ENCODE peak calls at places on chromosomes 11 and 22, in nine cellular contexts. One of them, this sample, is unnamed.

GRCh38 chr11:5620606-5621521 is 3.9 kb upstream of the TRIM34 start:
- DNase-seq in upper lobe of right lung: no peak
- DNase-seq in coronary artery: no peak
- DNase-seq in astrocyte of the spinal cord: peak
- DNase-seq in NB4: no peak
- DNase-seq in mucosa of descending colon: peak
- DNase-seq in Peyer's patch: no peak
- DNase-seq in kidney epithelial cell: no peak
- DNase-seq in endothelial cell of umbilical vein: peak
- DNase-seq in this sample: peak

GRCh38 chr11:66035653-66036333 is 9.5 kb upstream of the CATSPER1 start:
- DNase-seq in astrocyte of the spinal cord: no peak
- DNase-seq in upper lobe of right lung: no peak
- DNase-seq in mucosa of descending colon: no peak
- DNase-seq in NB4: no peak
- DNase-seq in endothelial cell of umbilical vein: no peak
- DNase-seq in Peyer's patch: no peak
- DNase-seq in coronary artery: no peak
- DNase-seq in kidney epithelial cell: no peak
- DNase-seq in this sample: no peak

GRCh38 chr22:26310616-26311015 is 118.4 kb upstream of the ASPHD2 start:
- DNase-seq in mucosa of descending colon: no peak
- DNase-seq in NB4: no peak
- DNase-seq in upper lobe of right lung: no peak
- DNase-seq in kidney epithelial cell: no peak
- DNase-seq in Peyer's patch: no peak
- DNase-seq in endothelial cell of umbilical vein: no peak
- DNase-seq in coronary artery: no peak
- DNase-seq in astrocyte of the spinal cord: no peak
- DNase-seq in this sample: no peak

GRCh38 chr11:127640822-127641485 is 640.4 kb upstream of the KIRREL3 start:
- DNase-seq in upper lobe of right lung: no peak
- DNase-seq in mucosa of descending colon: no peak
- DNase-seq in NB4: no peak
- DNase-seq in endothelial cell of umbilical vein: peak
- DNase-seq in coronary artery: no peak
- DNase-seq in Peyer's patch: no peak
- DNase-seq in kidney epithelial cell: peak
- DNase-seq in astrocyte of the spinal cord: peak
- DNase-seq in this sample: peak

GRCh38 chr11:24587655-24588054 is 90.8 kb downstream of the LUZP2 start:
- DNase-seq in mucosa of descending colon: no peak
- DNase-seq in astrocyte of the spinal cord: peak
- DNase-seq in Peyer's patch: no peak
- DNase-seq in NB4: no peak
- DNase-seq in kidney epithelial cell: no peak
- DNase-seq in endothelial cell of umbilical vein: no peak
- DNase-seq in coronary artery: no peak
- DNase-seq in upper lobe of right lung: no peak
- DNase-seq in this sample: peak

GRCh38 chr11:914747-915493 is 4.3 kb upstream of the CHID1 start:
- DNase-seq in coronary artery: no peak
- DNase-seq in upper lobe of right lung: peak
- DNase-seq in astrocyte of the spinal cord: no peak
- DNase-seq in endothelial cell of umbilical vein: no peak
- DNase-seq in kidney epithelial cell: no peak
- DNase-seq in NB4: no peak
- DNase-seq in Peyer's patch: no peak
- DNase-seq in mucosa of descending colon: peak
- DNase-seq in this sample: no peak

GRCh38 chr11:123122852-123123251 is 60.9 kb upstream of the HSPA8 start:
- DNase-seq in upper lobe of right lung: no peak
- DNase-seq in kidney epithelial cell: no peak
- DNase-seq in coronary artery: no peak
- DNase-seq in Peyer's patch: no peak
- DNase-seq in NB4: no peak
- DNase-seq in astrocyte of the spinal cord: peak
- DNase-seq in mucosa of descending colon: peak
- DNase-seq in endothelial cell of umbilical vein: no peak
- DNase-seq in this sample: no peak

GRCh38 chr22:25745341-25746011 is 3.5 kb downstream of the MYO18B start:
- DNase-seq in coronary artery: no peak
- DNase-seq in NB4: no peak
- DNase-seq in mucosa of descending colon: no peak
- DNase-seq in astrocyte of the spinal cord: peak
- DNase-seq in Peyer's patch: no peak
- DNase-seq in endothelial cell of umbilical vein: no peak
- DNase-seq in upper lobe of right lung: no peak
- DNase-seq in kidney epithelial cell: no peak
- DNase-seq in this sample: peak

GRCh38 chr22:40220316-40221054 is 42.8 kb downstream of the TNRC6B start:
- DNase-seq in NB4: no peak
- DNase-seq in kidney epithelial cell: no peak
- DNase-seq in coronary artery: no peak
- DNase-seq in endothelial cell of umbilical vein: peak
- DNase-seq in Peyer's patch: no peak
- DNase-seq in upper lobe of right lung: no peak
- DNase-seq in mucosa of descending colon: no peak
- DNase-seq in astrocyte of the spinal cord: peak
- DNase-seq in this sample: peak

GRCh38 chr11:93155738-93156137 is 42.1 kb downstream of the SLC36A4 start:
- DNase-seq in endothelial cell of umbilical vein: no peak
- DNase-seq in upper lobe of right lung: no peak
- DNase-seq in kidney epithelial cell: no peak
- DNase-seq in astrocyte of the spinal cord: no peak
- DNase-seq in mucosa of descending colon: no peak
- DNase-seq in NB4: no peak
- DNase-seq in Peyer's patch: no peak
- DNase-seq in coronary artery: no peak
- DNase-seq in this sample: no peak

GRCh38 chr22:41522813-41523212 is 21.5 kb downstream of the POLR3H start:
- DNase-seq in coronary artery: no peak
- DNase-seq in upper lobe of right lung: no peak
- DNase-seq in mucosa of descending colon: no peak
- DNase-seq in kidney epithelial cell: no peak
- DNase-seq in astrocyte of the spinal cord: no peak
- DNase-seq in Peyer's patch: no peak
- DNase-seq in NB4: no peak
- DNase-seq in endothelial cell of umbilical vein: no peak
- DNase-seq in this sample: no peak

GRCh38 chr11:128283445-128283844 is 303.9 kb downstream of the ETS1 start:
- DNase-seq in kidney epithelial cell: no peak
- DNase-seq in astrocyte of the spinal cord: no peak
- DNase-seq in mucosa of descending colon: no peak
- DNase-seq in NB4: no peak
- DNase-seq in coronary artery: no peak
- DNase-seq in Peyer's patch: no peak
- DNase-seq in upper lobe of right lung: no peak
- DNase-seq in endothelial cell of umbilical vein: no peak
- DNase-seq in this sample: peak

GRCh38 chr11:34600339-34601084 is 20.4 kb upstream of the EHF start:
- DNase-seq in upper lobe of right lung: peak
- DNase-seq in endothelial cell of umbilical vein: no peak
- DNase-seq in Peyer's patch: peak
- DNase-seq in astrocyte of the spinal cord: no peak
- DNase-seq in coronary artery: no peak
- DNase-seq in kidney epithelial cell: no peak
- DNase-seq in mucosa of descending colon: peak
- DNase-seq in NB4: no peak
- DNase-seq in this sample: peak

GRCh38 chr11:68016904-68017817 is 7.0 kb downstream of the ALDH3B1 start:
- DNase-seq in endothelial cell of umbilical vein: no peak
- DNase-seq in Peyer's patch: no peak
- DNase-seq in astrocyte of the spinal cord: no peak
- DNase-seq in kidney epithelial cell: no peak
- DNase-seq in mucosa of descending colon: no peak
- DNase-seq in NB4: no peak
- DNase-seq in coronary artery: no peak
- DNase-seq in upper lobe of right lung: no peak
- DNase-seq in this sample: no peak

GRCh38 chr11:34866375-34866774 is 49.8 kb downstream of the APIP start:
- DNase-seq in NB4: peak
- DNase-seq in endothelial cell of umbilical vein: no peak
- DNase-seq in mucosa of descending colon: no peak
- DNase-seq in kidney epithelial cell: no peak
- DNase-seq in upper lobe of right lung: no peak
- DNase-seq in Peyer's patch: no peak
- DNase-seq in coronary artery: no peak
- DNase-seq in astrocyte of the spinal cord: no peak
- DNase-seq in this sample: peak

GRCh38 chr11:122592641-122593040 is 62.9 kb upstream of the UBASH3B start:
- DNase-seq in coronary artery: no peak
- DNase-seq in mucosa of descending colon: no peak
- DNase-seq in kidney epithelial cell: no peak
- DNase-seq in Peyer's patch: no peak
- DNase-seq in NB4: no peak
- DNase-seq in upper lobe of right lung: no peak
- DNase-seq in astrocyte of the spinal cord: no peak
- DNase-seq in endothelial cell of umbilical vein: no peak
- DNase-seq in this sample: no peak

DNA sequence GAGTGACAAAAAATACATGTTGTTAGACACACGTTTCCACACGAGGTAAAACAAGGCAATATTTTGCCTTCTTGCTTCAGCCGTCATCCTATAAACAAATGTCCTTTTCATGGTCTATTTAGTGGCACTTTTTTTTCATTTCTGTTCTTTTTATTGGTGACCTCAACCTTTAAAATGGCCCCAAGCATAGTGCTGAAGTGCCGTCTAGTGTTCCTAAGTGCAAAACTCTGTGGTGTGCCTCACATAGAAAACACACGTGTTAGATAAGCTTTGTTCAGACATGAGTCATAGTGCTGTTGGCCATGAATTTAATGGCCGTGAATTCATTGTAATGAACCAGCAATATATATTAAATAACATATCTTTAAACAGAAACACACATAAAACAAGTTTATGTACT is 15.6 kb downstream of the OVCH2 start:
- DNase-seq in upper lobe of right lung: no peak
- DNase-seq in astrocyte of the spinal cord: peak
- DNase-seq in kidney epithelial cell: no peak
- DNase-seq in NB4: no peak
- DNase-seq in Peyer's patch: no peak
- DNase-seq in mucosa of descending colon: no peak
- DNase-seq in endothelial cell of umbilical vein: no peak
- DNase-seq in coronary artery: no peak
- DNase-seq in this sample: no peak
- H3K4me3 ChIP-seq in upper lobe of right lung: no peak
- H3K4me3 ChIP-seq in astrocyte of the spinal cord: no peak
- H3K4me3 ChIP-seq in kidney epithelial cell: no peak
- H3K4me3 ChIP-seq in NB4: no peak
- H3K4me3 ChIP-seq in Peyer's patch: no peak
- H3K4me3 ChIP-seq in mucosa of descending colon: no peak
- H3K4me3 ChIP-seq in endothelial cell of umbilical vein: no peak
- H3K4me3 ChIP-seq in coronary artery: no peak
- H3K4me3 ChIP-seq in this sample: no peak

GRCh38 chr11:88335284-88335683 is 2.3 kb downstream of the CTSC start:
- DNase-seq in NB4: peak
- DNase-seq in kidney epithelial cell: no peak
- DNase-seq in astrocyte of the spinal cord: no peak
- DNase-seq in Peyer's patch: no peak
- DNase-seq in coronary artery: no peak
- DNase-seq in upper lobe of right lung: no peak
- DNase-seq in mucosa of descending colon: no peak
- DNase-seq in endothelial cell of umbilical vein: no peak
- DNase-seq in this sample: peak

GRCh38 chr11:88340366-88340930 is 2.9 kb upstream of the CTSC start:
- DNase-seq in mucosa of descending colon: no peak
- DNase-seq in upper lobe of right lung: no peak
- DNase-seq in astrocyte of the spinal cord: no peak
- DNase-seq in endothelial cell of umbilical vein: no peak
- DNase-seq in NB4: no peak
- DNase-seq in kidney epithelial cell: no peak
- DNase-seq in Peyer's patch: no peak
- DNase-seq in coronary artery: no peak
- DNase-seq in this sample: no peak

GRCh38 chr11:88338223-88338661 is 706 bp upstream of the CTSC start:
- DNase-seq in Peyer's patch: no peak
- DNase-seq in NB4: peak
- DNase-seq in kidney epithelial cell: no peak
- DNase-seq in upper lobe of right lung: peak
- DNase-seq in astrocyte of the spinal cord: peak
- DNase-seq in mucosa of descending colon: peak
- DNase-seq in endothelial cell of umbilical vein: peak
- DNase-seq in coronary artery: no peak
- DNase-seq in this sample: peak

GRCh38 chr11:88341852-88342251 is 4.3 kb upstream of the CTSC start:
- DNase-seq in kidney epithelial cell: no peak
- DNase-seq in NB4: no peak
- DNase-seq in endothelial cell of umbilical vein: no peak
- DNase-seq in upper lobe of right lung: no peak
- DNase-seq in astrocyte of the spinal cord: no peak
- DNase-seq in coronary artery: no peak
- DNase-seq in mucosa of descending colon: no peak
- DNase-seq in Peyer's patch: no peak
- DNase-seq in this sample: no peak

GRCh38 chr11:88337342-88338222 is at the start of gene CTSC:
- DNase-seq in endothelial cell of umbilical vein: peak
- DNase-seq in NB4: peak
- DNase-seq in coronary artery: peak
- DNase-seq in kidney epithelial cell: peak
- DNase-seq in mucosa of descending colon: peak
- DNase-seq in upper lobe of right lung: peak
- DNase-seq in astrocyte of the spinal cord: peak
- DNase-seq in Peyer's patch: peak
- DNase-seq in this sample: peak
- TF ChIP-seq CTCF in endothelial cell of umbilical vein: no peak
- TF ChIP-seq CTCF in NB4: no peak
- TF ChIP-seq CTCF in coronary artery: no peak
- TF ChIP-seq CTCF in kidney epithelial cell: no peak
- TF ChIP-seq CTCF in mucosa of descending colon: no peak
- TF ChIP-seq CTCF in upper lobe of right lung: peak
- TF ChIP-seq CTCF in astrocyte of the spinal cord: no peak
- TF ChIP-seq CTCF in Peyer's patch: no peak
- TF ChIP-seq CTCF in this sample: no peak

GRCh38 chr11:95716266-95716665 is 73.3 kb downstream of the FAM76B start:
- DNase-seq in endothelial cell of umbilical vein: no peak
- DNase-seq in astrocyte of the spinal cord: peak
- DNase-seq in upper lobe of right lung: no peak
- DNase-seq in kidney epithelial cell: no peak
- DNase-seq in NB4: peak
- DNase-seq in mucosa of descending colon: no peak
- DNase-seq in Peyer's patch: no peak
- DNase-seq in coronary artery: no peak
- DNase-seq in this sample: peak
- H3K4me3 ChIP-seq in endothelial cell of umbilical vein: no peak
- H3K4me3 ChIP-seq in astrocyte of the spinal cord: no peak
- H3K4me3 ChIP-seq in upper lobe of right lung: no peak
- H3K4me3 ChIP-seq in kidney epithelial cell: no peak
- H3K4me3 ChIP-seq in NB4: no peak
- H3K4me3 ChIP-seq in mucosa of descending colon: no peak
- H3K4me3 ChIP-seq in Peyer's patch: no peak
- H3K4me3 ChIP-seq in coronary artery: no peak
- H3K4me3 ChIP-seq in this sample: no peak

DNA sequence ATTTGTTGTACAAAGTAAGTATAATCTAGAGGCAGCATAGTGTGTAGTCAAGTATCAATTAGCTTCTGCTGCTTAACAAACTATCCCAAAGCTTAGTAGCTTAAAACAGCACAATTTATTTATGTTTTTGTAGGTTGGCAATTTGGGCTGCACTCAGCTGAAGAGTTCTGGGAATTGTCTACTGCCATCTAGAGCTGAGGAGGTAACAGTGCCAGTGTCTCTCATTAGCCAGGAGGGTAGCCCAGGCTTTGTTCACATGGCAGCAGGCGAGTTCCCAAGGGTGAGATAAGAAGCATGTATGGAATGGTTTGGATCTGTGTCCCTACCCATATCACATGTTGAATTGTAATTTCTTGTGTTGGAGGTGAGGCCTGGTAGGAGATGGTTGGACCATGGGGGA is 45.8 kb upstream of the SLN start:
- DNase-seq in endothelial cell of umbilical vein: no peak
- DNase-seq in astrocyte of the spinal cord: no peak
- DNase-seq in Peyer's patch: no peak
- DNase-seq in kidney epithelial cell: no peak
- DNase-seq in mucosa of descending colon: no peak
- DNase-seq in coronary artery: no peak
- DNase-seq in upper lobe of right lung: no peak
- DNase-seq in NB4: no peak
- DNase-seq in this sample: no peak
- TF ChIP-seq CTCF in endothelial cell of umbilical vein: no peak
- TF ChIP-seq CTCF in astrocyte of the spinal cord: peak
- TF ChIP-seq CTCF in Peyer's patch: no peak
- TF ChIP-seq CTCF in kidney epithelial cell: no peak
- TF ChIP-seq CTCF in mucosa of descending colon: no peak
- TF ChIP-seq CTCF in coronary artery: no peak
- TF ChIP-seq CTCF in upper lobe of right lung: no peak
- TF ChIP-seq CTCF in NB4: peak
- TF ChIP-seq CTCF in this sample: peak

This sample was measured in fibroblast of pulmonary artery.